ENCODE peak calls at places on chromosome 6, in ten cellular contexts. T, H, D, X, F, W, R, I, L and A are unnamed samples.

GRCh38 chr6:7154341-7155139 is 46.8 kb downstream of the RREB1 start:
- DNase-seq in T (no peak), I (no peak), H (no peak), L (no peak), D (no peak), F (no peak), R (no peak), X (peak; percentile 69), W (no peak), A (no peak)

GRCh38 chr6:43926644-43927524 is 156.9 kb downstream of the VEGFA start:
- DNase-seq in D (peak; percentile 95), X (no peak), F (peak; percentile 95), I (peak; percentile 21), R (peak; percentile 77), H (peak; percentile 85), W (peak; percentile 60), L (no peak), T (no peak), A (no peak)

GRCh38 chr6:27630727-27631613 is 158.1 kb upstream of the ZNF184 start:
- DNase-seq in T (peak; percentile 85), W (no peak), R (peak; percentile 89), I (peak; percentile 58), H (no peak), D (no peak), L (no peak), F (no peak), X (peak; percentile 78), A (no peak)

GRCh38 chr6:50120300-50120699 is 70.6 kb upstream of the DEFB112 start:
- DNase-seq in I (no peak), X (no peak), D (no peak), F (peak; percentile 7), R (no peak), W (no peak), H (no peak), T (no peak), L (no peak), A (no peak)

GRCh38 chr6:42315991-42316378 is 98.3 kb upstream of the MRPS10 start:
- DNase-seq in L (no peak), I (no peak), X (no peak), T (no peak), W (no peak), H (no peak), D (peak; percentile 70), R (no peak), F (peak; percentile 90), A (no peak)

GRCh38 chr6:3026811-3027626 is 27.3 kb downstream of the NQO2 start:
- DNase-seq in X (peak; percentile 80), F (no peak), R (no peak), W (peak; percentile 34), H (no peak), D (no peak), L (peak; percentile 16), I (no peak), T (no peak), A (no peak)

GRCh38 chr6:169800668-169801395 is 49.4 kb downstream of the ERMARD start:
- DNase-seq in L (no peak), I (peak; percentile 85), D (no peak), T (no peak), R (no peak), H (peak; percentile 72), F (peak; percentile 77), X (no peak), W (no peak), A (no peak)

GRCh38 chr6:74717591-74717990 is 488.3 kb downstream of the COL12A1 start:
- DNase-seq in T (no peak), R (no peak), F (no peak), I (no peak), L (no peak), H (no peak), X (no peak), W (no peak), D (no peak), A (no peak)

DNA sequence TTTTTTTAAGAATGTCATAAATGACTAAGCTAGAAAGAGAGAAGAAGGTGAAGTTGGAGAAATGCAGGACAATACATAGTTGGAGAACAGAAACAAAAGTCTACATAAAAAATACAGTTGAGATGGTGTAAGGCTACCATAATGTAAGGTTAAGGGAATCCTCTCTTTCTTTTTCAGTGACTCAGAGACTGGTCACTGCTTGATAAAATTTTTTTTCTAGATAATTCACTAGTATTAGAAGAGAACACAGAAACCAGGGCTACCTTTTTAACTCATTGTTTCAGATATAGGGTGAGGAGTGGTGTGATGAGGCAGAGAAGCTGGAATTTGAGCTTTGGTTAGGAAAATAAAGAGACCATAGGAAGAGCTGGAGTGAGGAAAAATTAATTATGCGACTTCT is 18.2 kb upstream of the EDN1 start:
- DNase-seq in X (no peak), R (no peak), W (no peak), H (no peak), T (no peak), I (no peak), D (no peak), L (no peak), F (no peak), A (no peak)
- TF ChIP-seq CTCF in X (no peak), R (no peak), W (no peak), H (no peak), T (no peak), I (no peak), D (no peak), L (no peak), F (no peak), A (no peak)

GRCh38 chr6:166744654-166745134 is 117.6 kb upstream of the RPS6KA2 start:
- DNase-seq in F (no peak), L (no peak), I (no peak), H (no peak), T (no peak), D (no peak), W (no peak), R (peak; percentile 47), X (no peak), A (no peak)

GRCh38 chr6:166743415-166743814 is 116.4 kb upstream of the RPS6KA2 start:
- DNase-seq in L (no peak), W (no peak), R (no peak), X (no peak), I (no peak), F (no peak), T (no peak), D (no peak), H (no peak), A (no peak)

GRCh38 chr6:166743925-166744653 is 117.0 kb upstream of the RPS6KA2 start:
- DNase-seq in D (no peak), W (no peak), F (no peak), T (no peak), I (no peak), H (no peak), X (no peak), L (no peak), R (no peak), A (no peak)

GRCh38 chr6:166747644-166748595 is 120.9 kb upstream of the RPS6KA2 start:
- DNase-seq in H (no peak), I (no peak), R (no peak), D (no peak), L (no peak), W (no peak), X (no peak), T (no peak), F (no peak), A (no peak)

DNA sequence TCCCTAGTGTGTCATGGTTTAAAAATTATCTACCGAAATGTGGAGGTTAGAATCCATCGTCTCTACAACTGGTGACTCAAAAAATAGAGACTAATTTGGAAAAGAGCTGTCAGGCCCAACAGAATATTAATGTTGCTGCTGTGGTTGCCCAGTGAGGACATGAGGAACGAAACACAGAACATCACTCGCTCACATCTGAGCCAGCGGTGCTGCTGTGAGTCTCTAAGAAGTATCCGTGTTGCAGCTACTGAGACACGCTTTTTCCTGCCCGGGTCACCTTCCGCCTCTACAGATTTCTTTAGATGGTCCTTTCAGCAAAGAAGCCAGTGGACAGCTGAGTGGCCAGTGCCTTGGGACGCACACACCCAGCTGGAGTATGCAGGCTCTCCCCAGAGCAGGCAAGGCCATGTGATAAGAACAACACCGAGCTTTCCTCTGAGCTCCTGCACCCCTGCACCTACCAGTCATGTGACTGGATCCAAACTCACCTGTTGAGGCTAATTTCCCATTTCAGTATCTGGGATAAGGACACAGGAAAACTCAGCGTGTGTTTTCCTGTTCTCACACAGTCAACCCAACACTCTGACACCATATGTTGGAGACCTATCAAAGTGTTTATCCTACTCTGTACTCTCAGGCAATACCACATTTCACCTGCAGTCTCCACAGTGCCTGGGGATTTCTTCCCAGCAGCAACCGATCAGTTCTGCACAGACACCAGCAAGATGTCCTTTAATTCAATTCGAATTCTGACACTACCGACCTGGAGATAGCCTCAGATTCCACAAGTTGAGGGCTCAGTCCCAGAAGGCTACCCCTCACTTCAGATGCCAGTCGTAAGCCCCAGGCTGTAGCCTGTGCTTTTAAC is 119.0 kb upstream of the RPS6KA2 start:
- DNase-seq in I (no peak), X (no peak), F (no peak), L (no peak), W (no peak), H (no peak), D (no peak), R (no peak), T (no peak), A (no peak)
- TF ChIP-seq CTCF in I (no peak), X (no peak), F (no peak), L (no peak), W (no peak), H (no peak), D (no peak), R (no peak), T (no peak), A (no peak)

DNA sequence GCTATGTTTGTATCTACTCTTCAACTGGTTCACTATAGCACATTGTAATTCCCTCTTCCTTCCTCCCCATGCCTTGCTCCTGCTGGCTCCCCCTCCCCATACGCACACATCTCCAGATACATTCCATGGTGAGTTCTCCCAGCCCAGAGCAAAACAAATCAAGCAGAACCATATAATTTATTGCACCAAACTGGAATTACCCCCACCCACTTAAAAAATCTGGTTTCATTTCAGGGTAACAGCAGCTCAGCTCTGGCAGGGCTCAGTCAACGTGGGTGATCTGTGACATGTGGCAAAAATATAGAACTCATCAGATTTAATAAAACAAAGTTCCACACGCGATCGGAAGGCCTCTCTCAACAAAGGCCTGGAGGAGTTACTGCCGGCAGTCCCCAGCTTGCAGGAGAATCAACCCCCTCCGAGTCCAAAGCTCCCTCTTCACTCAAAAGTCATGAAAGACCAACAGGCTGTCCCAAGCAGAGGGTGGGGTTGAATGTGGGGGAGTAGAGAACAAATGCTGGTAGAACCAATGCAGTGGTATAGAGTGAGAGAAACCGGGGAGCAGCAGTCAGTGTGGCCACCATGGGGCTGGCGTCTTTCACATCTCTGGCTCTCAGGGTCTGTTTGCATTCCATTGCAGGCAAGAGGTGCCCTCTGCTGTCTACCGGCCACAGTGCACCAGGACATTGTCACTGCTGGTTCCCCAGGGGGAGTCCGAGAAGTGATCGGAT is 323.3 kb upstream of the NT5E start:
- DNase-seq in H (no peak), D (peak; percentile 11), W (peak; percentile 57), X (peak; percentile 6), F (peak; percentile 5), R (peak; percentile 85), L (no peak), I (peak; percentile 57), T (peak; percentile 77), A (no peak)
- TF ChIP-seq CTCF in H (no peak), D (peak; percentile 67), W (peak; percentile 71), X (peak; percentile 80), F (peak; percentile 82), R (peak; percentile 51), L (peak; percentile 35), I (peak; percentile 61), T (peak; percentile 81), A (peak; percentile 35)

DNA sequence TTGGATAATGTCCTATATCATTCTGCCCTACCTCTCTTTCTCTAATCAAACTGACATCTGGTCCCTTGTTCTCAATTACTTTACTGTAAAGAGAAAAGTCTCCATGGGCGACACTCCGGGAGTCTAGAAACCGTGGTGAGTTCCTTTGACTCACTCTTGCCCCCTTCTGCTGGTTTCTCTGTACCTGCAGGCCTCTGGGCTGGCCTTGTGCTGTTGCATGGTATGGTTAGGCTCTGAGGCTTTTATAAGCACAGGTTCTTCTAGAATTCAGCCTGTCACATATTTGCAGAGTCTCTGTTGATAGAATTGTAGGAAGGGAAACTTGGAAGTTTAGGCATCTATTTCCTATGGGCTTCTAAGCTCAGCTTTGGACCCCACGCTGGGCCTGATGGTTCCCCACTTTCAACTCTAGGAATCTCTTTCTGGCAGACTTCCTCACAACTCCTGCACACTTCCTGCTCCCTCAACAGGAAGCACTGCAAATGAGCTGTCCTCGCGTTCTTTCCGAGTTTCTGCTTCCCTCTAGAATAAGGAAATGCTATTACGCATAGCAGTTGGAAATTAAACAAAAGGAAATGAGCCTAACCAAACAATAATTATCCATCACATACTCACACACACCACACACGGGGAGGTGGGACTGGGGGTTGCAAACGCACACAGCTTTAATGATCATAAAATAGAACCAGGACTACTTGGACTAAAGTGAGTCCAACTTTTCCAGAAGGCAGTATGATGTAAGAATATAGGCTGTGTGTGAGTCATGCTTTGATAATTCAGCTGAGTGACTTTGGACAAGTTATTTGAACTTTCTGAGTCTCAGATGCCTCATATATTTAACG is 683.3 kb downstream of the QKI start:
- DNase-seq in D (no peak), H (no peak), I (no peak), W (no peak), X (no peak), L (peak; percentile 58), R (peak; percentile 35), T (no peak), F (no peak), A (no peak)
- TF ChIP-seq CTCF in D (no peak), H (no peak), I (peak; percentile 30), W (no peak), X (peak; percentile 19), L (peak; percentile 63), R (no peak), T (no peak), F (no peak), A (no peak)